ENCODE peak calls at places on chromosome 2, in ten cellular contexts. S is astrocyte, Z is A549, A is GM23338, B is WTC11, O is HFFc6, J is Peyer's patch, I is upper lobe of right lung, X is transverse colon, N is fibroblast of pulmonary artery. P is an unnamed sample.
A peak's percentile ranks its signal among the peaks of the same experiment; 100 is the strongest.

GRCh38 chr2:193837368-193837767 is 1642.6 kb upstream of the TMEFF2 start:
- DNase-seq in N (peak; percentile 71), I (no peak), A (no peak), Z (no peak), J (no peak), S (peak; percentile 38), X (no peak), B (no peak), O (no peak), P (no peak)

GRCh38 chr2:135258193-135258592 is 206.1 kb downstream of the RAB3GAP1 start:
- DNase-seq in J (no peak), A (peak; percentile 28), S (no peak), Z (no peak), I (no peak), X (no peak), N (no peak), B (no peak), O (no peak), P (no peak)

GRCh38 chr2:15818186-15818795 is 122.1 kb upstream of the MYCN start:
- DNase-seq in O (no peak), N (no peak), X (no peak), S (no peak), B (no peak), A (no peak), Z (no peak), J (no peak), I (no peak), P (no peak)

GRCh38 chr2:152864601-152865000 is 146.2 kb downstream of the ARL6IP6 start:
- DNase-seq in B (no peak), O (no peak), Z (no peak), N (no peak), I (no peak), S (no peak), J (no peak), A (no peak), X (no peak), P (no peak)

GRCh38 chr2:322326-322725 is 34.4 kb upstream of the ALKAL2 start:
- DNase-seq in N (no peak), X (no peak), S (no peak), J (no peak), A (no peak), Z (no peak), I (no peak), B (no peak), O (no peak), P (no peak)

GRCh38 chr2:74383254-74383653 is 3.1 kb upstream of the DCTN1 start:
- DNase-seq in B (no peak), S (peak; percentile 66), Z (no peak), X (no peak), O (peak; percentile 41), N (peak; percentile 65), I (no peak), J (no peak), A (no peak), P (no peak)

GRCh38 chr2:3667151-3667631 is 9.2 kb downstream of the ALLC start:
- DNase-seq in A (no peak), S (no peak), Z (no peak), N (peak; percentile 33), X (no peak), J (no peak), O (no peak), I (peak; percentile 54), B (no peak), P (no peak)

GRCh38 chr2:1498176-1498575 is 84.9 kb downstream of the TPO start:
- DNase-seq in O (no peak), Z (no peak), B (peak; percentile 3), A (no peak), X (no peak), J (peak; percentile 21), S (no peak), N (no peak), I (peak; percentile 41), P (no peak)

GRCh38 chr2:73886357-73886756 is 6.5 kb upstream of the ACTG2 start:
- DNase-seq in I (no peak), A (no peak), B (no peak), N (no peak), S (no peak), J (no peak), X (no peak), Z (no peak), O (no peak), P (no peak)

DNA sequence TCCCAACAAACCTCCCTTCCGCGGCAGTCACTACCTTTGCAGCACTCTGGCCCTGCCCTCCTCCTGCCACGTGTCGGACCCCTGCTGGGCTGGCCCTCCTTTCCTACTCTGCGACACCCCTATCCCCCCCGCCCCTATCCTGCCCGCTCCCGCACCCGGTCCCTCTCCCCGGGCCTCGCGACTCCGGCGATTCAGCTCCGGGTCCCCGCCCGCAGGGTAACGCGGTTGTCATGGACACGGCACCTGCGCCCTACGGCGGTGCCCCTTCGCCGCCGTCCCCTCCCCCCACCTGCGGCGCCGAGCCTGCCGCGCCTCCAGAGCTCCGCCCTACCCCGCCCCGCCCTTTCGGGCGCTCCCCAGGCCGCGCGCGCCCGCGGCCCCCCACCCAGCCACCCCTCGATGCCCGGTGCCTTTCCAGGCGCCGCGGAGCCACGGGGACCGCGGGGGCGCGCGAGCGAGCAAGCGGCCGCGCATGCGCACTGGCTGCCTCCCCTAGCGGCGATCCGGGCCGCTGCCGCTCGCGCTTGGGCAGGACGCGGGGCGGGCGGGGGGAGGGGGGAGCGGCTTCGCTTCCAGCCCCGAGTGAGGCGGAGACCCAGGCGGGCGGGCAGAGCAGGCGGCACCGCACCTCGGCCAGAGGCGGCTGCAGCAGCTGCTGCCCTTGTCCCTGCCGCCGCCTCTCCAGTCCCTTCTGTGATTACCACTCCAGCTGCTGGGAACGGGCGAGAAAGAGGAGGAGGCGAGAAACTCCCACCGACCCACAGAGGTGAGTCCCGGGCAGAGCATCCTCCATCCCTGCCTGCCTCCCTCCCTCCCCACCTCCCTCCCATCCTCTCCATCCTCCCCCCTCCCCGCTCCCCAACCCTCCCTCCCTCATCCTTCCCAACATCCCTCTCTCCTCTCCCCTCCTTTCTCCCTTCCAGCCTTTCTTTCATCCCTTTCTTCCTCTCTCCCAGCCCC is at the start of gene CTNNA2:
- DNase-seq in N (peak; percentile 2), B (peak; percentile 92), I (peak; percentile 69), S (peak; percentile 10), A (peak; percentile 92), O (no peak), Z (peak; percentile 42), J (peak; percentile 58), X (peak; percentile 16), P (peak; percentile 90)
- TF ChIP-seq CTCF in N (no peak), B (no peak), I (no peak), S (no peak), A (peak; percentile 43), O (no peak), Z (peak; percentile 32), J (no peak), X (peak; percentile 13), P (peak; percentile 62)

GRCh38 chr2:64228126-64228678 is 84.0 kb upstream of the PELI1 start:
- DNase-seq in J (peak; percentile 85), S (peak; percentile 51), A (peak; percentile 99), Z (peak; percentile 79), B (peak; percentile 93), I (peak; percentile 91), X (peak; percentile 85), O (peak; percentile 19), N (peak; percentile 65), P (peak; percentile 81)
- TF ChIP-seq CTCF in J (no peak), S (no peak), A (no peak), Z (no peak), B (no peak), I (no peak), X (no peak), O (no peak), N (no peak), P (no peak)

GRCh38 chr2:85012431-85012830 is 41.5 kb downstream of the KCMF1 start:
- DNase-seq in X (no peak), B (no peak), S (no peak), O (no peak), J (no peak), I (no peak), N (no peak), Z (no peak), A (no peak), P (no peak)

GRCh38 chr2:85011747-85012146 is 40.8 kb downstream of the KCMF1 start:
- DNase-seq in A (peak; percentile 77), X (no peak), S (no peak), B (peak; percentile 33), N (no peak), Z (no peak), J (no peak), I (no peak), O (no peak), P (peak; percentile 10)

GRCh38 chr2:85009019-85009618 is 38.2 kb downstream of the KCMF1 start:
- DNase-seq in B (no peak), A (no peak), I (no peak), Z (no peak), J (no peak), S (no peak), X (no peak), O (no peak), N (no peak), P (no peak)

GRCh38 chr2:85011098-85011497 is 40.1 kb downstream of the KCMF1 start:
- DNase-seq in B (no peak), O (no peak), J (no peak), X (no peak), N (no peak), S (no peak), I (no peak), Z (no peak), A (no peak), P (no peak)

DNA sequence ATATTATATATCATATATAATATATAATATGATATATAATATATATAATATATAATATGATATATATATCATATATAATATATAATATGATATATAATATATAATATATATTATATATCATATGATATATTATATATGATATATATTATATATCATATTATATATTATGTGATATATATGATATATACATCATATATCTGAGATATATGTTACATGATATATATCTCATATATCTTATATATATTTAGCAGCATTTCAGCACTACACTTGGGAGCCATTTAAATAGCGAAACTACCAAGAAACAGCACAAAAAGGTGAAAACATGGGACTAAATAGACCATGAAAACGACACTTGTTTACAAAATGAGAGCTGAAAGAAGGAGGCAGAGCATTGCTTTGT is 37.3 kb downstream of the KCMF1 start:
- DNase-seq in N (no peak), O (no peak), X (no peak), S (no peak), B (no peak), J (no peak), Z (no peak), A (no peak), I (no peak), P (no peak)
- TF ChIP-seq CTCF in N (no peak), O (no peak), X (no peak), S (no peak), B (no peak), J (no peak), Z (no peak), A (no peak), I (no peak), P (no peak)

GRCh38 chr2:172101707-172102158 is 967 bp downstream of the DLX2 start:
- DNase-seq in I (no peak), J (peak; percentile 56), A (peak; percentile 70), S (no peak), N (no peak), O (no peak), Z (no peak), B (no peak), X (no peak), P (no peak)
- TF ChIP-seq CTCF in I (no peak), J (no peak), A (no peak), S (no peak), N (no peak), O (no peak), Z (no peak), B (no peak), X (no peak), P (no peak)

GRCh38 chr2:127279781-127280180 is 14.2 kb downstream of the ERCC3 start:
- DNase-seq in O (no peak), S (no peak), A (no peak), Z (no peak), X (no peak), B (no peak), J (no peak), N (no peak), I (no peak), P (no peak)
- TF ChIP-seq CTCF in O (no peak), S (no peak), A (no peak), Z (no peak), X (no peak), B (no peak), J (no peak), N (no peak), I (no peak), P (no peak)

P was measured in endothelial cell.